ENCODE peak calls at places on chromosome 20, in four cellular contexts. Q, V, Z and O are unnamed samples.
A peak's percentile ranks its signal among the peaks of the same experiment; 100 is the strongest.

GRCh38 chr20:23141450-23142161 is 55.5 kb upstream of the CD93 start:
- DNase-seq in Q (no peak), V (no peak), Z (peak; percentile 61), O (no peak)

GRCh38 chr20:25407311-25408169 is at the start of gene GINS1:
- DNase-seq in Q (peak; percentile 91), V (peak; percentile 98), Z (peak; percentile 97), O (peak; percentile 82)

GRCh38 chr20:44576297-44576696 is 6.1 kb upstream of the PKIG start:
- DNase-seq in Q (peak; percentile 55), V (no peak), Z (peak; percentile 45), O (peak; percentile 47)

GRCh38 chr20:1809611-1810510 is 85.3 kb upstream of the SIRPA start:
- DNase-seq in Q (no peak), V (no peak), Z (no peak), O (no peak)

GRCh38 chr20:21303872-21304586 is 898 bp downstream of the XRN2 start:
- DNase-seq in Q (no peak), V (no peak), Z (no peak), O (no peak)

GRCh38 chr20:10521068-10521834 is 86.1 kb downstream of the SLX4IP start:
- DNase-seq in Q (no peak), V (peak; percentile 55), Z (peak; percentile 80), O (no peak)

GRCh38 chr20:11144114-11144513 is 470.3 kb upstream of the JAG1 start:
- DNase-seq in Q (no peak), V (no peak), Z (no peak), O (no peak)

GRCh38 chr20:17622851-17623508 is 53.1 kb downstream of the DSTN start:
- DNase-seq in Q (no peak), V (no peak), Z (no peak), O (no peak)

GRCh38 chr20:483791-484644 is 21.7 kb upstream of the TBC1D20 start:
- DNase-seq in Q (no peak), V (no peak), Z (peak; percentile 44), O (no peak)

GRCh38 chr20:31738729-31739549 is at the start of gene TPX2:
- DNase-seq in Q (peak; percentile 97), V (peak; percentile 99), Z (peak; percentile 100), O (peak; percentile 84)

GRCh38 chr20:10433014-10433622 is 904 bp downstream of the MKKS start:
- DNase-seq in Q (no peak), V (peak; percentile 42), Z (no peak), O (no peak)

GRCh38 chr20:11891081-11891826 is 26.4 kb upstream of the BTBD3 start:
- DNase-seq in Q (peak; percentile 29), V (peak; percentile 57), Z (peak; percentile 78), O (peak; percentile 6)

GRCh38 chr20:34862724-34863123 is 9.9 kb downstream of the GGT7 start:
- DNase-seq in Q (no peak), V (no peak), Z (no peak), O (no peak)

GRCh38 chr20:19783966-19784401 is 25.9 kb downstream of the RIN2 start:
- DNase-seq in Q (no peak), V (no peak), Z (peak; percentile 63), O (no peak)

GRCh38 chr20:2873747-2874041 is 413 bp downstream of the PTPRA start:
- DNase-seq in Q (peak; percentile 73), V (no peak), Z (peak; percentile 77), O (peak; percentile 58)

GRCh38 chr20:35981969-35982368 is 13.6 kb downstream of the CNBD2 start:
- DNase-seq in Q (no peak), V (no peak), Z (no peak), O (no peak)